ENCODE peak calls at places on chromosomes 2 and 18, in four cellular contexts. F is left ventricle myocardium inferior, A is heart right ventricle, J is pancreas. Y is an unnamed sample.
A peak's percentile ranks its signal among the peaks of the same experiment; 100 is the strongest.

GRCh38 chr2:60861736-60862135 is 19.6 kb upstream of the REL start:
- DNase-seq in F (no peak), A (no peak), J (no peak), Y (no peak)

GRCh38 chr2:136539355-136539754 is 226.0 kb upstream of the THSD7B start:
- DNase-seq in F (no peak), A (no peak), J (no peak), Y (no peak)

GRCh38 chr2:121689356-121689755 is 40.1 kb upstream of the CLASP1 start:
- DNase-seq in F (no peak), A (no peak), J (no peak), Y (no peak)

GRCh38 chr2:162890690-162891311 is 52.2 kb upstream of the KCNH7 start:
- DNase-seq in F (no peak), A (no peak), J (no peak), Y (no peak)

GRCh38 chr2:198060277-198060676 is 255.9 kb downstream of the PLCL1 start:
- DNase-seq in F (no peak), A (no peak), J (no peak), Y (no peak)

GRCh38 chr2:182541268-182541667 is 114.4 kb upstream of the PDE1A start:
- DNase-seq in F (no peak), A (no peak), J (no peak), Y (no peak)

GRCh38 chr2:107525420-107525819 is 301.3 kb upstream of the RGPD4 start:
- DNase-seq in F (no peak), A (no peak), J (no peak), Y (no peak)

GRCh38 chr2:202109737-202110184 is 36.7 kb downstream of the KIAA2012 start:
- DNase-seq in F (peak; percentile 22), A (peak; percentile 25), J (no peak), Y (no peak)

GRCh38 chr2:174062934-174063333 is 97.8 kb upstream of the SP3 start:
- DNase-seq in F (no peak), A (no peak), J (no peak), Y (no peak)

GRCh38 chr18:75779910-75780309 is 352.4 kb upstream of the SMIM21 start:
- DNase-seq in F (no peak), A (no peak), J (no peak), Y (no peak)

GRCh38 chr2:65605427-65606058 is 173.1 kb upstream of the SPRED2 start:
- DNase-seq in F (no peak), A (no peak), J (no peak), Y (no peak)

GRCh38 chr18:68083131-68083530 is 566.6 kb upstream of the DSEL start:
- DNase-seq in F (no peak), A (no peak), J (no peak), Y (no peak)

GRCh38 chr18:55234366-55235093 is 275.3 kb upstream of the CCDC68 start:
- DNase-seq in F (peak; percentile 73), A (peak; percentile 60), J (peak; percentile 76), Y (peak; percentile 60)

GRCh38 chr18:58015045-58015444 is 29.0 kb upstream of the NEDD4L start:
- DNase-seq in F (no peak), A (no peak), J (no peak), Y (no peak)

GRCh38 chr2:11097038-11097720 is 58.1 kb upstream of the SLC66A3 start:
- DNase-seq in F (peak; percentile 31), A (peak; percentile 62), J (no peak), Y (no peak)

GRCh38 chr18:47113796-47114540 is 36.3 kb downstream of the HDHD2 start:
- DNase-seq in F (no peak), A (no peak), J (no peak), Y (no peak)

GRCh38 chr2:239086325-239087020 is 238.6 kb downstream of the TWIST2 start:
- DNase-seq in F (no peak), A (no peak), J (no peak), Y (no peak)

GRCh38 chr2:100580474-100581264 is 17.9 kb downstream of the PDCL3 start:
- DNase-seq in F (no peak), A (no peak), J (no peak), Y (peak; percentile 74)

GRCh38 chr2:65436825-65437221 is 4.4 kb upstream of the SPRED2 start:
- DNase-seq in F (no peak), A (no peak), J (no peak), Y (no peak)

GRCh38 chr18:6773777-6774176 is 44.3 kb downstream of the ARHGAP28 start:
- DNase-seq in F (no peak), A (no peak), J (no peak), Y (no peak)
- H3K27ac ChIP-seq in F (no peak overlapping the region), A (peak overlapping the region; percentile 32), J (no peak overlapping the region), Y (peak overlapping the region; percentile 26)

GRCh38 chr18:8121091-8121490 is 488.1 kb upstream of the RAB12 start:
- DNase-seq in F (no peak), A (no peak), J (no peak), Y (no peak)

GRCh38 chr18:8121942-8122480 is 487.2 kb upstream of the RAB12 start:
- DNase-seq in F (no peak), A (no peak), J (no peak), Y (no peak)

GRCh38 chr18:8117008-8117376 is 492.2 kb upstream of the RAB12 start:
- DNase-seq in F (no peak), A (no peak), J (no peak), Y (no peak)

GRCh38 chr18:8114480-8114879 is 494.8 kb upstream of the RAB12 start:
- DNase-seq in F (no peak), A (no peak), J (no peak), Y (no peak)

DNA sequence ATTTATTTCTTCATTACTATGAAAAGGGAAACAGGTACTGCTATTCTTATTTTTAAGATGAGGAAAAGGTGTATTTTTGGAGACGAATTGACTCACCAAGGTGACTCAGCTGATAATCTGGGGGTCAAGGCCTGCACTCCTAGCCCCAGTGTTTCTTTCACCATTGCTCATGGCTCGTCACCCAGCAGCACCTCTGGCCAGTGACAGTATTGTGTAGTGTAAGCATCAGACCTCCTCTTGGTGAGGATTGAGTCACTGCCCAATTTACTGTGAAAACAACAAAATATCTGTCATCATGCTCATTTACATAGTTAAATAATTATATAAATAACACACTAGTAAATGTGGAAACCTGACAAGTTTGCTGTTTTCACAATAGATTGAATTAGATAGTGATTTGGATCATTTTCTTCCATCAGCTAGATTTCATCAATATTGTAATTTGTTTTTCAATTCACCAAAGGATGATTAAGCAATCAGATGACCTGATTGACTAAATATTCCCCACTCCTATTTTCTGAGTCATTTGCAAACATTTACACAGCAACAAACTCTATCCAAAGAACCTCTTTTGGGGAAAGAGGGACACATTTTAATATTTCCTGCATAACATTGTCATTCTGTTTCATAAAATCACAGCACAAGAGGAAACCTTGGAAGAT is 492.8 kb upstream of the RAB12 start:
- DNase-seq in F (no peak), A (no peak), J (no peak), Y (no peak)
- H3K27ac ChIP-seq in F (no peak overlapping the region), A (no peak overlapping the region), J (no peak overlapping the region), Y (no peak overlapping the region)

GRCh38 chr2:219416233-219416598 is 2.0 kb upstream of the DES start:
- DNase-seq in F (no peak), A (no peak), J (no peak), Y (no peak)
- H3K27ac ChIP-seq in F (peak overlapping the region; percentile 96), A (peak overlapping the region; percentile 76), J (no peak overlapping the region), Y (no peak overlapping the region)

GRCh38 chr2:231296401-231296800 is 98.0 kb downstream of the ARMC9 start:
- DNase-seq in F (no peak), A (no peak), J (no peak), Y (no peak)
- H3K27ac ChIP-seq in F (no peak overlapping the region), A (no peak overlapping the region), J (no peak overlapping the region), Y (no peak overlapping the region)

GRCh38 chr2:236101311-236101950 is 66.8 kb downstream of the GBX2 start:
- DNase-seq in F (no peak), A (no peak), J (no peak), Y (no peak)
- H3K27ac ChIP-seq in F (no peak overlapping the region), A (no peak overlapping the region), J (no peak overlapping the region), Y (no peak overlapping the region)

GRCh38 chr2:3387011-3387410 is 7.5 kb downstream of the TRAPPC12 start:
- DNase-seq in F (no peak), A (no peak), J (no peak), Y (no peak)

GRCh38 chr2:3386448-3386958 is 7.0 kb downstream of the TRAPPC12 start:
- DNase-seq in F (no peak), A (no peak), J (no peak), Y (no peak)

GRCh38 chr2:3388412-3388738 is 8.9 kb downstream of the TRAPPC12 start:
- DNase-seq in F (no peak), A (no peak), J (no peak), Y (no peak)

GRCh38 chr2:3387644-3388411 is 8.3 kb downstream of the TRAPPC12 start:
- DNase-seq in F (no peak), A (no peak), J (no peak), Y (no peak)

DNA sequence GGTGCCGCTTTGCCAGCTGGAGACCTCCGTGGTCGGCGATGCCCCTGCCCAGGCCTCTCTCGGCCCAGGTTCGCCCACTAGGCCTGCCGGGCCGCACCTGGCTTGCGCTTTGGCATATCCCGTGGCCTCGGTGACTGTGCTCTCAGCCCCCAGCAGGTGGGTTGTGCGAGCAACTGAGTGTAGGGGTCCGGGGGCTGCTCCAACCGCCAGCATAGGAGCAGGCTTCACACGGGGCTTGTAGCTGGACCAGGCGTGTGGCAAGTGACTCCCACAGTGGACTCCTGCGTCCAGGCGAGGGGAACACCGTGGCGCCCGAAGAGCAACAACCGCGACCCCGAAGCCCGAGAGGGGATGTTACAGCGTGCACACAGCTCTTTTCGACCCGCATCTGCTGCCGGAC is 9.7 kb downstream of the TRAPPC12 start:
- DNase-seq in F (no peak), A (no peak), J (no peak), Y (no peak)
- H3K27ac ChIP-seq in F (no peak overlapping the region), A (no peak overlapping the region), J (no peak overlapping the region), Y (no peak overlapping the region)

GRCh38 chr2:33909945-33910344 is 310.8 kb upstream of the FAM98A start:
- DNase-seq in F (no peak), A (no peak), J (no peak), Y (no peak)

DNA sequence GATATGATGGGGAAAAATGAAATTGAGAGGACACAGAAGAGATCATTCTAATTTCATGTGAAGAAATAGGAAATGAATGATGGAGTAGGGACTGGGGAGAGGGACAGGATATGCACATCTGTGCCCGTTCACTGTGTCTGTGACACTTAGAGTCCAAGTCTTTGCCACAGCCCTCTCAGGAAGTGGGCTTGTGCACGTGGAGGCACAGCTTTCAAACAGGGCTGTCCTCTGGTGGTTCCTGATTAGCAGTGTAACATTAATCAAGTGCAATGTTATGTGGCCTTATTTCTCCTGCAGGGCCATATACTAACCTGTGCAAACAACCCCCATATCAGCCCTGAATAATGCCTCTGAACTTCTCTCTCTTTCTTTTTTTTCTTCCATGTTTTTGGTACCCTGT is 312.2 kb upstream of the FAM98A start:
- DNase-seq in F (no peak), A (no peak), J (no peak), Y (no peak)
- H3K27ac ChIP-seq in F (no peak overlapping the region), A (no peak overlapping the region), J (no peak overlapping the region), Y (no peak overlapping the region)

DNA sequence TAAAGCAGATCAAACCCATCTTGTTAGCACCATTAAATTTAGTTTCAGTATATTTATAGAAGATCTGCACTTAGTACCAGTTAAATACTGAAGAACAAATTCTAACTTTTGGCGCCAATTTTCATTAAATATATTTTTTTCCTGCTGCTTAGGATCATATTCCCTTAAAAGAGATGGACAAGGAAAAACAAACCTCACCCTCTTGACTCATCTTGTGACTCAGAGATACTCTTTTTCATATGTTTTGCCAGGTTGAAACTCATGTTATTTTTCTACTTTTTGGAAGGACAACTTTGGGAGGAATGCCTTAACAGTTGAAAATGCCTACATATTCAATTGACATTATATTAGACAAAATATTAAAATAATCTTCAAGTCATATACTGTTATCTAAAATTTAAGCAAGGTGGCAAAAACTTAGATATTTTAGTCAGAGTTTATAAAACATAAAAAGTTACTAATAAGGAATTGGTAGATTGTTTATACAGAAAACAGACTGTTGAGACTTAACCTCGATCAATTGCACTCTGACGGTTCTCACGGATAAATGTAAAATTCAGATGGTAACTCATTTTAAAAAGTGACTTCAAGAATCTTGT is 36.2 kb downstream of the PNO1 start:
- DNase-seq in F (no peak), A (no peak), J (no peak), Y (no peak)
- H3K27ac ChIP-seq in F (no peak overlapping the region), A (no peak overlapping the region), J (no peak overlapping the region), Y (no peak overlapping the region)